ENCODE peak calls at places on chromosomes 6 and 20, in six cellular contexts. H is CD8-positive, alpha-beta memory T cell; X is right atrium auricular region; Q is adrenal gland; K is upper lobe of right lung; A is MM.1S. U is an unnamed sample.

GRCh38 chr20:32474967-32475819 is 109.9 kb downstream of the NOL4L start:
- DNase-seq in H (no peak), X (peak; percentile 89), Q (peak; percentile 94), K (peak; percentile 95), A (no peak), U (peak; percentile 93)

GRCh38 chr6:134621858-134622257 is 303.9 kb upstream of the SGK1 start:
- DNase-seq in H (no peak), X (no peak), Q (no peak), K (no peak), A (no peak), U (no peak)

GRCh38 chr20:60206259-60206658 is 248.0 kb downstream of the CDH26 start:
- DNase-seq in H (no peak), X (no peak), Q (no peak), K (no peak), A (peak; percentile 14), U (no peak)

GRCh38 chr20:63643499-63643898 is 9.7 kb downstream of the STMN3 start:
- DNase-seq in H (no peak), X (no peak), Q (no peak), K (no peak), A (no peak), U (no peak)

GRCh38 chr20:44038681-44039123 is 124.0 kb downstream of the TOX2 start:
- DNase-seq in H (no peak), X (peak; percentile 42), Q (no peak), K (peak; percentile 49), A (no peak), U (no peak)

GRCh38 chr6:43355862-43356590 is 13.4 kb downstream of the ZNF318 start:
- DNase-seq in H (no peak), X (no peak), Q (no peak), K (no peak), A (no peak), U (no peak)

GRCh38 chr20:32563311-32564272 is 21.5 kb downstream of the NOL4L start:
- DNase-seq in H (no peak), X (no peak), Q (no peak), K (no peak), A (no peak), U (no peak)

GRCh38 chr20:32190608-32191415 is 16.7 kb downstream of the PLAGL2 start:
- DNase-seq in H (no peak), X (no peak), Q (no peak), K (no peak), A (no peak), U (no peak)

GRCh38 chr6:68087399-68088133 is 547.5 kb upstream of the ADGRB3 start:
- DNase-seq in H (peak; percentile 3), X (no peak), Q (no peak), K (no peak), A (peak; percentile 85), U (no peak)

DNA sequence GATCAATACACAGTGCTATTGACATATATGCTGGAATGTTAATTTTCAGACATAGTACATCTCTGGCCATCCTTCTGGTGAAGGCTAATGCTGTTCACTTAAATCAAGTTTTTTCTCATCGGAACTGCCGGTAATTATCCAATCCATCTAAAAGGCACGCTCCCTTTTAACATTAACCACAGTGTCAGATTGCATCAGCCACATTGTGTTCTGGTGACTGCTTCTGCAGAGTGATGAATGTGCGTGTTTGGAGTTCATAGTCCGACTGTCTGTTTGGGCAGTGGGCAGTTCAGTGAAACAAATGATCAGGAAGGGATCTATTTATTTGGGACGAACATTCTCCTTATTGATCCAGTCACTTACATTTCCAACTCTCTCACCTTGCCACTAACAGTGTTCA is 49.5 kb downstream of the SOBP start:
- DNase-seq in H (no peak), X (no peak), Q (no peak), K (no peak), A (no peak), U (no peak)
- H3K4me3 ChIP-seq in H (no peak overlapping the region), X (no peak overlapping the region), Q (no peak overlapping the region), K (no peak overlapping the region), A (no peak overlapping the region), U (no peak overlapping the region)

GRCh38 chr6:106880952-106881351 is 93.6 kb downstream of the CD24 start:
- DNase-seq in H (no peak), X (no peak), Q (no peak), K (no peak), A (no peak), U (no peak)
- H3K27ac ChIP-seq in H (no peak overlapping the region), X (no peak overlapping the region), Q (no peak overlapping the region), K (no peak overlapping the region), A (no peak overlapping the region), U (no peak overlapping the region)

GRCh38 chr6:151275121-151275520 is 35.4 kb downstream of the AKAP12 start:
- DNase-seq in H (no peak), X (no peak), Q (no peak), K (no peak), A (no peak), U (no peak)

GRCh38 chr6:151265282-151265681 is 25.5 kb downstream of the AKAP12 start:
- DNase-seq in H (no peak), X (no peak), Q (no peak), K (no peak), A (no peak), U (no peak)

GRCh38 chr6:151263967-151264366 is 24.2 kb downstream of the AKAP12 start:
- DNase-seq in H (no peak), X (peak; percentile 77), Q (peak; percentile 30), K (no peak), A (no peak), U (no peak)

GRCh38 chr6:151269318-151269995 is 29.7 kb downstream of the AKAP12 start:
- DNase-seq in H (no peak), X (no peak), Q (no peak), K (no peak), A (no peak), U (no peak)
- H3K4me3 ChIP-seq in H (no peak overlapping the region), X (no peak overlapping the region), Q (no peak overlapping the region), K (no peak overlapping the region), A (no peak overlapping the region), U (no peak overlapping the region)

GRCh38 chr6:138987643-138988468 is at the start of gene REPS1:
- DNase-seq in H (peak; percentile 88), X (peak; percentile 92), Q (peak; percentile 93), K (peak; percentile 96), A (peak; percentile 86), U (peak; percentile 94)
- H3K27ac ChIP-seq in H (peak within 1 kb of the TSS; percentile 66), X (peak within 1 kb of the TSS; percentile 87), Q (peak within 1 kb of the TSS; percentile 77), K (peak within 1 kb of the TSS; percentile 95), A (peak within 1 kb of the TSS; percentile 78), U (peak within 1 kb of the TSS; percentile 96)

GRCh38 chr20:50305636-50306477 is 115.2 kb downstream of the CEBPB start:
- DNase-seq in H (no peak), X (no peak), Q (peak; percentile 89), K (peak; percentile 73), A (no peak), U (no peak)
- H3K4me3 ChIP-seq in H (no peak overlapping the region), X (no peak overlapping the region), Q (no peak overlapping the region), K (no peak overlapping the region), A (no peak overlapping the region), U (no peak overlapping the region)

GRCh38 chr20:55099251-55099650 is 623.9 kb downstream of the DOK5 start:
- DNase-seq in H (no peak), X (no peak), Q (no peak), K (no peak), A (no peak), U (no peak)

GRCh38 chr20:55097621-55098020 is 622.2 kb downstream of the DOK5 start:
- DNase-seq in H (no peak), X (no peak), Q (no peak), K (no peak), A (peak; percentile 54), U (no peak)

GRCh38 chr20:55103188-55103587 is 627.8 kb downstream of the DOK5 start:
- DNase-seq in H (no peak), X (no peak), Q (no peak), K (no peak), A (no peak), U (no peak)
- H3K27ac ChIP-seq in H (no peak overlapping the region), X (no peak overlapping the region), Q (no peak overlapping the region), K (no peak overlapping the region), A (no peak overlapping the region), U (no peak overlapping the region)

GRCh38 chr20:16261733-16262277 is 311.4 kb downstream of the KIF16B start:
- DNase-seq in H (no peak), X (no peak), Q (no peak), K (no peak), A (no peak), U (no peak)

GRCh38 chr20:16265334-16265733 is 307.9 kb downstream of the KIF16B start:
- DNase-seq in H (no peak), X (no peak), Q (no peak), K (no peak), A (no peak), U (no peak)

GRCh38 chr20:16260911-16261310 is 312.3 kb downstream of the KIF16B start:
- DNase-seq in H (no peak), X (no peak), Q (no peak), K (no peak), A (no peak), U (no peak)

GRCh38 chr20:16262594-16262993 is 310.7 kb downstream of the KIF16B start:
- DNase-seq in H (no peak), X (no peak), Q (peak; percentile 26), K (no peak), A (no peak), U (no peak)

DNA sequence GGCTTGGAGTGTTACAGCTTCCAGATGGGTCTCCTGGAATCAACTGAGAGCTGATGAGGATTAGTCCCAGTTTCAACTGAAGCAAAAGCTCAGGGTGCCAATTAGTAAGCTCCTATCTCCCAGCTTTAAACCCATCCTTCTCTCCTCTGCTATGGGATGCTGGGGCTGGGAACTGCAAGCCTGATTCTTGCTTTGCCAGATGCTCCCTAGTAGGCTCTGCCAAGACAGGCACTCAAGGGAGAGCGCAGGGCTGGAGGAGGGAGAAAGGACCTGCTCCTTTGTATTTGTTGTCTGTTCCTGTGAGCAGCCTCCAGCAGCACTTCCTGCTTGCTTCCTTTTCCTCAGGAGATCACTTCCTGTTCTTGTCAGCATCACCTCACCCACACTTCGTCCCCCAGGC is 309.7 kb downstream of the KIF16B start:
- DNase-seq in H (no peak), X (no peak), Q (no peak), K (no peak), A (no peak), U (no peak)
- H3K4me3 ChIP-seq in H (no peak overlapping the region), X (no peak overlapping the region), Q (no peak overlapping the region), K (no peak overlapping the region), A (no peak overlapping the region), U (no peak overlapping the region)

GRCh38 chr20:38831995-38832620 is 26.6 kb downstream of the PPP1R16B start:
- DNase-seq in H (no peak), X (no peak), Q (no peak), K (no peak), A (no peak), U (no peak)
- H3K27ac ChIP-seq in H (no peak overlapping the region), X (no peak overlapping the region), Q (no peak overlapping the region), K (no peak overlapping the region), A (no peak overlapping the region), U (no peak overlapping the region)